ENCODE peak calls at places on chromosomes 11 and 22, in four cellular contexts. U is HCT116, L is left ventricle myocardium inferior, Z is heart left ventricle. G is an unnamed sample.
A peak's percentile ranks its signal among the peaks of the same experiment; 100 is the strongest.

GRCh38 chr22:31337178-31337577 is 9.0 kb downstream of the PATZ1 start:
- DNase-seq in U (no peak), L (no peak), Z (no peak), G (no peak)

GRCh38 chr11:3984896-3985295 is 109.7 kb upstream of the RRM1 start:
- DNase-seq in U (no peak), L (no peak), Z (no peak), G (no peak)

GRCh38 chr11:69040581-69041260 is 8.0 kb upstream of the TPCN2 start:
- DNase-seq in U (no peak), L (no peak), Z (no peak), G (no peak)

GRCh38 chr11:8577791-8578581 is 16.0 kb downstream of the STK33 start:
- DNase-seq in U (no peak), L (no peak), Z (no peak), G (no peak)

GRCh38 chr11:67372993-67373915 is at the start of gene CLCF1:
- DNase-seq in U (no peak), L (peak; percentile 69), Z (peak; percentile 76), G (peak; percentile 65)

GRCh38 chr11:61138940-61139339 is 22.3 kb downstream of the VPS37C start:
- DNase-seq in U (no peak), L (no peak), Z (peak; percentile 33), G (no peak)

GRCh38 chr11:65132988-65133700 is 1.2 kb downstream of the SYVN1 start:
- DNase-seq in U (peak; percentile 64), L (no peak), Z (peak; percentile 19), G (no peak)

GRCh38 chr22:17589810-17590375 is 26.6 kb downstream of the SLC25A18 start:
- DNase-seq in U (no peak), L (no peak), Z (no peak), G (no peak)

GRCh38 chr11:110455718-110456117 is 26.0 kb downstream of the FDX1 start:
- DNase-seq in U (no peak), L (no peak), Z (no peak), G (no peak)

GRCh38 chr22:46292727-46293126 is 3.9 kb upstream of the GTSE1 start:
- DNase-seq in U (no peak), L (no peak), Z (no peak), G (no peak)

GRCh38 chr11:9251306-9251705 is 13.8 kb downstream of the DENND5A start:
- DNase-seq in U (no peak), L (no peak), Z (no peak), G (no peak)

GRCh38 chr11:298406-299065 is 790 bp downstream of the IFITM5 start:
- DNase-seq in U (no peak), L (peak; percentile 17), Z (no peak), G (no peak)

DNA sequence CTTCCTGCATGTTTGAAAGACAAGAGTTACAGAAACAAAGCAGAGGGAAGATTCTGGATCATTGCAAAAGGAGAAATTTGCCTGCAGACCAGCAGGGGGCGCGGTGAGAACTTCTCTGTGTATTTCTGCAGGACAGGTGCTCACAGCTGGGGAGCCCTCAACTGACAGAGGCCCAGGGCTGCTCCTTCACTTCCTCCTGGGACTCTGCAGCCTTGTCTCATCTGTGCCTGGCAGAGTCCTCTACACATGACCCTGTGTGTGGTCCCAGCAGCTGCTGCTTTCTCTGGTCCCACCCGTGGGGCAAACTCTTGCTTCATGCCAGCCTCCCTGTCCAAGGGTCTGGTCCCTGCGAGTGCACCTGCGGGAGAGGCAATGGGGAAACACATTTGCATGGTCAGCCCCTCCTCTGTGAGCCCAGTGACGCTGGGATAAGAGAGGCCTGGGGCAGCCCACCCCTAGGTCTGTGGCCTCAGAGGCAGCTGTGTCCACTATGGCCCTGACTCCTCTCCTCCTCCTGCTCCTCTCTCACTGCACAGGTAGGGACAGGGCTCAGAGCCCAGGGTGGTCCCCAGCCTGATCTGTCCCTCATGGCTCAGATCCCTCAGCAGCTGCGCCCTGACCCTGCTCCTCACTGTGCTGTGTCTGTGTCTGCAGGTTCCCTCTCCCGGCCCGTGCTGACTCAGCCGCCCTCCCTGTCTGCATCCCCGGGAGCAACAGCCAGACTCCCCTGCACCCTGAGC is 43.2 kb upstream of the VPREB1 start:
- DNase-seq in U (no peak), L (peak; percentile 58), Z (no peak), G (peak; percentile 60)
- TF ChIP-seq CTCF in U (peak; percentile 64), L (peak; percentile 78), Z (no peak), G (peak; percentile 85)

GRCh38 chr11:126046796-126047195 is 15.9 kb downstream of the CDON start:
- DNase-seq in U (no peak), L (no peak), Z (no peak), G (no peak)
- H3K27me3 ChIP-seq in U (no peaks in the 10 kb centered on the region), L (no peaks in the 10 kb centered on the region), Z (no peaks in the 10 kb centered on the region), G (no peaks in the 10 kb centered on the region)

GRCh38 chr11:1919428-1920127 is at the start of gene TNNT3:
- DNase-seq in U (no peak), L (no peak), Z (no peak), G (no peak)

GRCh38 chr11:1916986-1917522 is 2.4 kb upstream of the TNNT3 start:
- DNase-seq in U (no peak), L (no peak), Z (no peak), G (no peak)

GRCh38 chr11:1920128-1920908 is 815 bp downstream of the TNNT3 start:
- DNase-seq in U (no peak), L (no peak), Z (no peak), G (no peak)

GRCh38 chr11:1917523-1918435 is 1.7 kb upstream of the TNNT3 start:
- DNase-seq in U (no peak), L (no peak), Z (no peak), G (no peak)

DNA sequence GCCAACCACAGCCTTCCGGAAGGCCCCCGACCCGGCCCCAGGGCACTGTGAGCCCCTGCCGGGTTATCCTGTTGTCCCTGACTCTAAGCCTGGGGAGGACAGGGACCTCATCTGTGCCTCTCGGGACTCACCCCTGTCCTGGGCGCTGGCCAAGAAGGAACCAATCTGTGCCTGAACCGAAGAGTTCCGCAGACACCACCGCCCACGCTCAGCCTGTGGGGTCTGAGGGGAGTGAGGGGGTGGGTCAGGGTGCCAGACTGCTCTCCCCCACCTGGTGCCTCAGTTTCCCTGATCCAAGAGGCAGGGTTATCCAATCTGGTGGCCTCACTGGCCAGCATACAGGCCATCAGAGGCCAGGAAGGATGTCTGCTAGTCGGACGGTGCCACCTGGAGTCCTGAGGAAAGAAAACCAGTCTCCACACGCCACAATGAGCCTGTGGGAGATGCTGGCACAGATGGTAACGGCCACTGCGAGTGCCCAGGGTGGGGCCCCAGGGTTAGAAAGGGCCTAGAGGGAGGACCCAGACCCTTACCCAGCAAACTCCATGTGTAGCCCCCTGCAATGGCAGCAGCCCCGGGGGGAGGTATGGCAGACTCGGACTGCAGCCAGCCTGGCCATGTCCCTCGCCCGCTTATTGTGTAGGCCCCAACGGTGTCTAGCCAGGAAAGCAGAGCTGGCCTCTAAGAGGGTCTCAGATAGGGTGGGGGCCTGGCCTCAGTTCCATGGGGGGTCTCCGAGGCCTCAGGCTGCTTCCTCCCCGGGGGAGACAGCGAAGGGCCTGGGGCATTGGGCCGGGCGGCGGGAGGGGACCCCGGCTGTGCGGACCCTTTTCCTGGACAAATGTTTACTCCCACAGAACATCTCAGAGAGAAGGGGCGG is 827 bp upstream of the TNNT3 start:
- DNase-seq in U (no peak), L (no peak), Z (no peak), G (no peak)
- TF ChIP-seq CTCF in U (no peak), L (no peak), Z (no peak), G (no peak)

GRCh38 chr11:70542811-70543210 is 144.5 kb downstream of the CTTN start:
- DNase-seq in U (no peak), L (no peak), Z (no peak), G (no peak)

GRCh38 chr11:70542406-70542805 is 144.1 kb downstream of the CTTN start:
- DNase-seq in U (no peak), L (no peak), Z (no peak), G (no peak)

GRCh38 chr11:70540196-70540595 is 141.9 kb downstream of the CTTN start:
- DNase-seq in U (no peak), L (no peak), Z (no peak), G (no peak)

GRCh38 chr11:70541699-70542098 is 143.4 kb downstream of the CTTN start:
- DNase-seq in U (no peak), L (no peak), Z (no peak), G (no peak)

DNA sequence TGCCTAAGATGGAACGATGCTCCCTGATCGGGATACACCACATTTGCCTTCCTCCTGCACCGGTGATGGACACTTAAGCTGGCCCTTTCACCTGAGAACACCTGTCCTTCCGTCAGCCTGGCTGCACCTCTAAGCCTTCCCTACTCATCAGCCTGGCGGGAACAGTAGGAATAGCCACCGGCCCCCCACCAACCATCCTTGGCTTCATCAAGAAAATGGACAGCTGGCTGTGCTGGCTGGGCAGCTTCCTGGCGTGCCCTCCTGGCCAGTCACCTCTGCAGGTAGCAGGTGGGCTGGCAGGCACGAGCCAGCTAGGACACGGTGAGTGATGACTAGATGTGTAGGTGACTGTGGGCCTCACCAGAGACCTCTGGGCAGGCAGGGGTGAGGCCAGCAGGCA is 142.8 kb downstream of the CTTN start:
- DNase-seq in U (no peak), L (no peak), Z (no peak), G (no peak)
- H3K27me3 ChIP-seq in U (no peaks in the 10 kb centered on the region), L (peaks cover 58% of the 10 kb centered on the region), Z (no peaks in the 10 kb centered on the region), G (no peaks in the 10 kb centered on the region)

GRCh38 chr11:94831529-94831928 is 63.4 kb downstream of the AMOTL1 start:
- DNase-seq in U (no peak), L (no peak), Z (no peak), G (no peak)
- TF ChIP-seq CTCF in U (no peak), L (no peak), Z (no peak), G (no peak)

G was measured in BE2C.